ENCODE peak calls at places on chromosomes 11 and 22, in six cellular contexts. J is A549, A is esophagus muscularis mucosa, F is stomach, L is transverse colon, D is tibial nerve. Q is an unnamed sample.

GRCh38 chr11:90476442-90477007 is 253.7 kb upstream of the CHORDC1 start:
- DNase-seq in L (no peak), D (no peak), A (no peak), F (peak; percentile 37), J (peak; percentile 54), Q (peak; percentile 38)

GRCh38 chr11:35239476-35240075 is 100.6 kb downstream of the CD44 start:
- DNase-seq in L (no peak), D (no peak), F (no peak), A (no peak), J (no peak), Q (no peak)

GRCh38 chr22:29689201-29689871 is 30.5 kb upstream of the CABP7 start:
- DNase-seq in A (no peak), L (no peak), F (no peak), J (no peak), D (no peak), Q (no peak)

GRCh38 chr11:128188346-128189115 is 398.8 kb downstream of the ETS1 start:
- DNase-seq in D (no peak), L (no peak), J (no peak), F (no peak), A (no peak), Q (no peak)

GRCh38 chr11:533049-533585 is 2.3 kb downstream of the HRAS start:
- DNase-seq in F (no peak), D (no peak), J (no peak), A (no peak), L (no peak), Q (no peak)

GRCh38 chr11:96213500-96213899 is 129.5 kb downstream of the MAML2 start:
- DNase-seq in A (no peak), F (no peak), J (peak; percentile 23), D (no peak), L (no peak), Q (no peak)

GRCh38 chr11:122808494-122808893 is 29.8 kb upstream of the CRTAM start:
- DNase-seq in D (no peak), J (no peak), F (no peak), A (no peak), L (peak; percentile 10), Q (peak; percentile 33)

GRCh38 chr11:71060358-71060757 is 192.0 kb downstream of the SHANK2 start:
- DNase-seq in J (no peak), F (no peak), A (no peak), D (no peak), L (no peak), Q (no peak)

GRCh38 chr11:64146036-64146943 is 19.6 kb downstream of the MACROD1 start:
- DNase-seq in D (no peak), L (peak; percentile 61), A (no peak), F (peak; percentile 70), J (peak; percentile 65), Q (peak; percentile 61)

GRCh38 chr11:112760378-112761060 is 200.7 kb upstream of the NCAM1 start:
- DNase-seq in A (no peak), D (no peak), L (no peak), J (no peak), F (no peak), Q (no peak)

GRCh38 chr11:32154275-32154674 is 63.4 kb downstream of the RCN1 start:
- DNase-seq in F (no peak), A (no peak), D (no peak), L (no peak), J (peak; percentile 18), Q (no peak)

GRCh38 chr11:91997178-91997577 is 227.4 kb upstream of the FAT3 start:
- DNase-seq in A (no peak), L (no peak), J (no peak), D (no peak), F (no peak), Q (no peak)

GRCh38 chr11:15605094-15605493 is 490.4 kb downstream of the INSC start:
- DNase-seq in J (no peak), F (peak; percentile 50), L (no peak), D (no peak), A (no peak), Q (no peak)

GRCh38 chr22:30208631-30209603 is 37.6 kb downstream of the LIF start:
- DNase-seq in A (no peak), D (peak; percentile 52), F (peak; percentile 75), L (peak; percentile 38), J (peak; percentile 71), Q (peak; percentile 84)

GRCh38 chr11:72144807-72145565 is 9.5 kb downstream of the FOLR3 start:
- DNase-seq in D (no peak), J (peak; percentile 48), A (no peak), F (no peak), L (no peak), Q (no peak)

GRCh38 chr11:10927533-10927932 is 69.7 kb upstream of the ZBED5 start:
- DNase-seq in L (peak; percentile 55), J (no peak), F (no peak), A (peak; percentile 78), D (no peak), Q (peak; percentile 59)

GRCh38 chr11:62925745-62926668 is 4.8 kb upstream of the CHRM1 start:
- DNase-seq in J (no peak), D (no peak), F (no peak), L (no peak), A (no peak), Q (no peak)

GRCh38 chr11:86257446-86257845 is 12.9 kb downstream of the EED start:
- DNase-seq in L (no peak), F (no peak), A (no peak), J (no peak), D (no peak), Q (no peak)

GRCh38 chr11:123187670-123188507 is 7.2 kb downstream of the CLMP start:
- DNase-seq in D (no peak), A (no peak), L (no peak), F (no peak), J (no peak), Q (no peak)

GRCh38 chr22:47631571-47632102 is 869.2 kb downstream of the TBC1D22A start:
- DNase-seq in L (no peak), D (no peak), F (peak; percentile 23), J (no peak), A (peak; percentile 72), Q (no peak)

GRCh38 chr22:43891360-43892182 is at the start of gene PNPLA5:
- DNase-seq in A (no peak), D (no peak), J (no peak), L (no peak), F (no peak), Q (peak; percentile 81)

GRCh38 chr11:40281055-40281580 is 1178.3 kb downstream of the LRRC4C start:
- DNase-seq in F (no peak), L (no peak), D (no peak), J (no peak), A (no peak), Q (no peak)

GRCh38 chr11:65497141-65498041 is 1.5 kb upstream of the MALAT1 start:
- DNase-seq in J (peak; percentile 99), A (peak; percentile 99), L (peak; percentile 99), D (peak; percentile 98), F (peak; percentile 99), Q (peak; percentile 100)

GRCh38 chr22:31295831-31296230 is 3.5 kb upstream of the PIK3IP1 start:
- DNase-seq in D (no peak), L (no peak), J (no peak), A (no peak), F (no peak), Q (no peak)

GRCh38 chr22:40648386-40648785 is 11.9 kb upstream of the MRTFA start:
- DNase-seq in F (no peak), D (no peak), L (peak; percentile 25), J (no peak), A (no peak), Q (no peak)

DNA sequence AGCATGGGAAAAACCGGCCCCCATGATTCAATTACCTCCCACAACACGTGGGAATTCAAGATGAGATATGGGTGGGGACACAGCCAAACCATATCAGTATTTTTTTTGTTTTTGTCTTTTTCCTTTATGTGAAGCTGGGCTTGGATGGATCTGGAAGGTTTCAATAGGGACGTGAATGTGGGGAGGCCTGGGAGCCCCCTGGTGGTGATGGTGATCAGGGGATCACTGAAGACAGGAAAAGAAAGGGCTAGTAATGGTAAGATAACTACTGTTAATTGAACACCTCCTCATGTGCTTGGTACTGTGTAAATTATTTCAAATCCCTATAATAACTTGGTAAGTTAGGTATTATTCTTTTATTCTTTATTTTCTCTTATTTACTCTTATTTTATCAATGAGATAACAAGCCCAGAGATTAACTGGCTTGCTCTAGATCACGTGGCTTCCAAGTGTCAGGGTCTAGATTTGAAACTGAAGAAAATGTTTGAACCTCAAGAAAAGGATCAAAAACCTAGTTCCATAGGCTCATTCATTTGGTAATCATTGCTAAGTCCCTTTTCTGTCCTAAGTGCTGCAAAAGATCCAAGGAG is 364.2 kb downstream of the TENM4 start:
- DNase-seq in L (peak; percentile 47), J (peak; percentile 31), D (peak; percentile 30), A (no peak), F (peak; percentile 50), Q (no peak)
- TF ChIP-seq CTCF in L (peak; percentile 53), J (peak; percentile 32), D (peak; percentile 47), A (peak; percentile 68), F (peak; percentile 41), Q (peak; percentile 31)

GRCh38 chr11:67378544-67378943 is 5.1 kb upstream of the CLCF1 start:
- DNase-seq in L (no peak), F (no peak), J (no peak), D (no peak), A (no peak), Q (no peak)
- TF ChIP-seq EP300 in L (no peak), F (no peak), J (no peak), D (no peak), A (no peak), Q (no peak)

GRCh38 chr11:120432056-120433018 is 79.2 kb upstream of the GRIK4 start:
- DNase-seq in J (peak; percentile 85), A (no peak), L (no peak), D (no peak), F (no peak), Q (peak; percentile 49)
- H3K27ac ChIP-seq in J (peak overlapping the region; percentile 70), A (peak overlapping the region; percentile 72), L (peak overlapping the region; percentile 73), D (peak overlapping the region; percentile 80), F (peak overlapping the region; percentile 55), Q (peak overlapping the region; percentile 28)

GRCh38 chr11:69044111-69045013 is 4.4 kb upstream of the TPCN2 start:
- DNase-seq in A (no peak), J (peak; percentile 84), L (peak; percentile 80), D (peak; percentile 61), F (peak; percentile 72), Q (peak; percentile 79)
- TF ChIP-seq CTCF in A (peak; percentile 61), J (peak; percentile 73), L (peak; percentile 48), D (peak; percentile 65), F (no peak), Q (peak; percentile 24)

GRCh38 chr11:87493516-87493915 is 455.8 kb downstream of the TMEM135 start:
- DNase-seq in A (no peak), F (no peak), L (no peak), D (no peak), J (no peak), Q (no peak)

GRCh38 chr11:87491381-87491780 is 453.6 kb downstream of the TMEM135 start:
- DNase-seq in D (no peak), A (no peak), L (no peak), J (no peak), F (no peak), Q (no peak)
- TF ChIP-seq EP300 in D (no peak), A (no peak), L (no peak), J (no peak), F (no peak), Q (no peak)

GRCh38 chr11:117814766-117815261 is 9.7 kb downstream of the FXYD2 start:
- DNase-seq in A (peak; percentile 96), D (peak; percentile 47), L (peak; percentile 94), F (peak; percentile 81), J (peak; percentile 69), Q (peak; percentile 79)
- H3K27ac ChIP-seq in A (peak overlapping the region; percentile 57), D (no peak overlapping the region), L (peak overlapping the region; percentile 79), F (peak overlapping the region; percentile 51), J (peak overlapping the region; percentile 75), Q (peak overlapping the region; percentile 70)

GRCh38 chr11:120928506-120929062 is 95.3 kb upstream of the TBCEL start:
- DNase-seq in D (no peak), L (no peak), F (no peak), J (no peak), A (no peak), Q (no peak)
- TF ChIP-seq CTCF in D (no peak), L (no peak), F (no peak), J (no peak), A (no peak), Q (no peak)

Q was measured in upper lobe of left lung.